ENCODE peak calls at places on chromosomes 11 and 22, in six cellular contexts. B is PC-3, E is lower lobe of right lung, L is neural crest cell, Y is SK-N-DZ, X is mesothelial cell of epicardium. J is an unnamed sample.

GRCh38 chr11:75072582-75072981 is 24.1 kb downstream of the OR2AT4 start:
- DNase-seq in B (no peak), E (no peak), L (no peak), Y (no peak), X (no peak), J (no peak)

GRCh38 chr11:104694259-104695070 is 203.8 kb downstream of the CASP12 start:
- DNase-seq in B (no peak), E (no peak), L (no peak), Y (peak), X (no peak), J (no peak)

GRCh38 chr11:131773626-131774025 is 403.2 kb downstream of the NTM start:
- DNase-seq in B (peak), E (no peak), L (no peak), Y (no peak), X (no peak), J (no peak)

GRCh38 chr22:39926175-39927152 is 25.6 kb downstream of the GRAP2 start:
- DNase-seq in B (no peak), E (no peak), L (no peak), Y (no peak), X (no peak), J (no peak)

GRCh38 chr11:18492888-18493287 is 33.9 kb downstream of the TSG101 start:
- DNase-seq in B (peak), E (no peak), L (no peak), Y (no peak), X (no peak), J (no peak)

GRCh38 chr11:95923730-95924413 is at the start of gene MTMR2:
- DNase-seq in B (peak), E (peak), L (peak), Y (peak), X (peak), J (peak)

GRCh38 chr22:40679964-40680818 is 907 bp downstream of the MCHR1 start:
- DNase-seq in B (no peak), E (no peak), L (no peak), Y (peak), X (no peak), J (no peak)

GRCh38 chr11:78351193-78351592 is 66.4 kb downstream of the GAB2 start:
- DNase-seq in B (no peak), E (no peak), L (no peak), Y (no peak), X (no peak), J (no peak)

GRCh38 chr22:29171721-29172120 is 34.0 kb upstream of the EMID1 start:
- DNase-seq in B (no peak), E (no peak), L (no peak), Y (no peak), X (no peak), J (no peak)

GRCh38 chr11:92227233-92227593 is 2.6 kb downstream of the FAT3 start:
- DNase-seq in B (no peak), E (no peak), L (no peak), Y (peak), X (no peak), J (no peak)

GRCh38 chr11:6746086-6746618 is 25.6 kb downstream of the OR2AG2 start:
- DNase-seq in B (no peak), E (no peak), L (no peak), Y (no peak), X (no peak), J (peak)

GRCh38 chr22:23117890-23118646 is 23.7 kb downstream of the RSPH14 start:
- DNase-seq in B (no peak), E (no peak), L (no peak), Y (no peak), X (no peak), J (no peak)

GRCh38 chr22:41564563-41564962 is 3.8 kb downstream of the CSDC2 start:
- DNase-seq in B (peak), E (no peak), L (no peak), Y (no peak), X (no peak), J (no peak)

GRCh38 chr11:12090061-12090572 is 20.3 kb upstream of the MICAL2 start:
- DNase-seq in B (peak), E (peak), L (no peak), Y (no peak), X (no peak), J (no peak)

GRCh38 chr11:19919050-19919561 is 206.5 kb downstream of the NAV2 start:
- DNase-seq in B (peak), E (peak), L (no peak), Y (no peak), X (no peak), J (no peak)

GRCh38 chr11:110866081-110866480 is 153.8 kb upstream of the ARHGAP20 start:
- DNase-seq in B (no peak), E (no peak), L (no peak), Y (no peak), X (no peak), J (no peak)

GRCh38 chr22:27876684-27877083 is 42.4 kb downstream of the PITPNB start:
- DNase-seq in B (no peak), E (no peak), L (no peak), Y (no peak), X (no peak), J (no peak)

GRCh38 chr22:35335936-35336781 is 36.5 kb downstream of the TOM1 start:
- DNase-seq in B (no peak), E (no peak), L (no peak), Y (peak), X (no peak), J (no peak)

GRCh38 chr22:50102946-50103345 is 13.1 kb downstream of the MOV10L1 start:
- DNase-seq in B (peak), E (no peak), L (no peak), Y (no peak), X (no peak), J (no peak)

GRCh38 chr11:127693686-127694085 is 693.1 kb upstream of the KIRREL3 start:
- DNase-seq in B (no peak), E (no peak), L (no peak), Y (no peak), X (no peak), J (no peak)

GRCh38 chr11:96287796-96288439 is 55.1 kb downstream of the MAML2 start:
- DNase-seq in B (peak), E (no peak), L (no peak), Y (no peak), X (no peak), J (no peak)

GRCh38 chr11:69531717-69532088 is 50.2 kb downstream of the LINC01488 start:
- DNase-seq in B (no peak), E (no peak), L (no peak), Y (no peak), X (no peak), J (no peak)

GRCh38 chr22:29073618-29074275 is 912 bp downstream of the KREMEN1 start:
- DNase-seq in B (no peak), E (peak), L (peak), Y (peak), X (peak), J (no peak)

GRCh38 chr11:130439160-130439519 is 9.3 kb upstream of the ADAMTS15 start:
- DNase-seq in B (no peak), E (no peak), L (no peak), Y (no peak), X (no peak), J (no peak)

GRCh38 chr11:2666828-2667570 is 32.8 kb downstream of the KCNQ1OT1 start:
- DNase-seq in B (no peak), E (no peak), L (no peak), Y (no peak), X (no peak), J (no peak)

GRCh38 chr11:11973866-11974265 is 34.6 kb downstream of the DKK3 start:
- DNase-seq in B (no peak), E (no peak), L (no peak), Y (no peak), X (no peak), J (no peak)

GRCh38 chr11:57539342-57539741 is 1.9 kb downstream of the SMTNL1 start:
- DNase-seq in B (peak), E (no peak), L (no peak), Y (no peak), X (no peak), J (no peak)

GRCh38 chr11:126484266-126484665 is 128.8 kb downstream of the ST3GAL4 start:
- DNase-seq in B (peak), E (no peak), L (no peak), Y (no peak), X (no peak), J (no peak)

GRCh38 chr22:40975346-40975745 is 24.2 kb downstream of the RBX1 start:
- DNase-seq in B (no peak), E (no peak), L (no peak), Y (no peak), X (no peak), J (no peak)

J was measured in naive thymus-derived CD8-positive, alpha-beta T cell.